ENCODE peak calls at places on chromosomes 5 and 9, in five cellular contexts. Z, N, G, F and S are unnamed samples.

GRCh38 chr5:125023673-125024072 is 277.2 kb upstream of the ZNF608 start:
- DNase-seq in F (peak; percentile 75), G (no peak), N (no peak), Z (no peak), S (peak; percentile 52)

GRCh38 chr9:20728493-20729220 is 44.6 kb downstream of the FOCAD start:
- DNase-seq in N (no peak), Z (peak; percentile 78), G (no peak), F (peak; percentile 45), S (peak; percentile 9)

GRCh38 chr5:92527311-92528078 is 1053.5 kb downstream of the NR2F1-AS1 start:
- DNase-seq in G (no peak), N (no peak), Z (peak; percentile 38), F (peak; percentile 73), S (peak; percentile 71)

GRCh38 chr9:3578786-3579185 is 53.0 kb upstream of the RFX3 start:
- DNase-seq in Z (peak; percentile 58), F (peak; percentile 87), N (no peak), G (no peak), S (peak; percentile 62)

GRCh38 chr5:63401434-63402046 is 560.7 kb downstream of the HTR1A start:
- DNase-seq in Z (peak; percentile 57), N (peak; percentile 8), G (peak; percentile 27), F (peak; percentile 46), S (peak; percentile 0)

GRCh38 chr5:528625-529511 is 4.6 kb upstream of the SLC9A3 start:
- DNase-seq in N (no peak), G (no peak), F (no peak), Z (no peak), S (no peak)

GRCh38 chr5:175129619-175130018 is 314.4 kb downstream of the DRD1 start:
- DNase-seq in F (no peak), G (no peak), Z (no peak), N (no peak), S (no peak)

GRCh38 chr9:33128570-33128969 is 38.6 kb downstream of the B4GALT1 start:
- DNase-seq in G (no peak), N (no peak), Z (no peak), F (no peak), S (no peak)

GRCh38 chr5:122924203-122924602 is 78.8 kb downstream of the SNX24 start:
- DNase-seq in F (peak; percentile 43), Z (peak; percentile 72), G (no peak), N (no peak), S (peak; percentile 6)

GRCh38 chr5:140833993-140834392 is at the start of gene PCDHA7:
- DNase-seq in Z (peak; percentile 24), F (peak; percentile 20), N (no peak), G (no peak), S (no peak)
- H3K4me3 ChIP-seq in Z (no peak within 1 kb of the TSS), F (no peak within 1 kb of the TSS), N (no peak within 1 kb of the TSS), G (no peak within 1 kb of the TSS), S (no peak within 1 kb of the TSS)

DNA sequence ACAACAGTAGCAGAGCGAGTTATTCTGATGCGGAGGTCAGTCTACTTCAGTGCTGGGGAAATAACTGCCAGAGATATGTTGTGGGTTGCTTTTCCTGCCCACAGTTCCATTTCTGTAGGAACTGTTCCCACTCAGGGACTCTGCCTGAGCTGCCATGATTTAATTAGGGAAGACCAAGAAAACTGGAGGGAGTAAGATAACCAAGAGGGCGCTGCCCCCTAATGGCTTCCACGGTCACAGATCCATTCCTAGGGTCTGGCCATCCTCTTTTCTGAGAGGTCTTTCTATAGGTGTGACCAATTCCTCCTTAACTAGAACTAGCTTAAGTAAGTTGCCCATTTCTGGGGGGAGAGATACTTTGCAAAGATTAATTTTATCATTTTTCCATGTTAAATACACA is 125.9 kb downstream of the APBA1 start:
- DNase-seq in F (peak; percentile 33), Z (peak; percentile 15), N (no peak), G (peak; percentile 53), S (peak; percentile 49)
- TF ChIP-seq CTCF in F (peak; percentile 52), Z (peak; percentile 47), N (no peak), G (peak; percentile 56), S (peak; percentile 55)

GRCh38 chr5:72302171-72302570 is 17.9 kb downstream of the MRPS27 start:
- DNase-seq in G (no peak), Z (no peak), F (no peak), N (no peak), S (no peak)

GRCh38 chr5:72301557-72301956 is 18.5 kb downstream of the MRPS27 start:
- DNase-seq in F (no peak), N (no peak), Z (no peak), G (no peak), S (no peak)

GRCh38 chr5:72296251-72296650 is 23.8 kb downstream of the MRPS27 start:
- DNase-seq in F (no peak), N (no peak), G (no peak), Z (no peak), S (no peak)

GRCh38 chr5:72298711-72299110 is 21.3 kb downstream of the MRPS27 start:
- DNase-seq in G (no peak), N (no peak), Z (no peak), F (no peak), S (no peak)

DNA sequence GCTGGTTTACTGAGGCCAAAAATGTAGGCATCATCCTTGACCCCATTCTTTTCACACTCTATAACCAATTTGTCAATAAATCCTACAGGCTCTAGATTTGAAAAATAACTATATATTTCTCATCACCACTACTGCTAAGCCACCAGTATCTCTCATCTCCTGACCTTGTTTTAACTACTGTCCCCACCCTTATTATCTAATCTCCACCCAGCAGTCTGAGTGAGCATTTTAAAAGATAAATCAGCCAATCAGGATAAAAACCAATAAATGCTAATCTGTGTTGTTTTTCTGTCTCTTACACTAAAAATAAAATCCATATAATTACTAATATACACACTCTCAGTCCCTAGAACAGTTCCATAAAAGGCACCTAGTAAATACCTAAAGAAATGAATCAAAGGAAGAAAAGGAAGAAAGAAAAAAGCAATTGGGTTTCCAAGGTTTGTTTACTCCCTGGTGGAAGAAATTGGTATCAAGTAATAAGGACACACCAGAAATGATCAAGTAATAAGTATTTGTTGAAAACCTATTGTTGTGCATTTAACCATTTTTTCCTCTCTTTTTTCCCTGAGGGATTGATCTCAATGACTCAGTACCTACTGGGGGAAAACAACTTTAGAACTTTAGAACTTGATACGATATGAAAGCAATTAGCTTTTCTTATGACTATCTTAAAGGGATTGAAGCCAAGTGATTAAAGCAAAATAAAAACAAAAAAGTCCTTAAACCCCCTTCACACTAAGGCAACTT is 19.3 kb downstream of the MRPS27 start:
- DNase-seq in G (no peak), N (no peak), F (peak; percentile 73), Z (peak; percentile 24), S (peak; percentile 21)
- H3K4me3 ChIP-seq in G (no peak overlapping the region), N (no peak overlapping the region), F (no peak overlapping the region), Z (no peak overlapping the region), S (no peak overlapping the region)

GRCh38 chr9:68574150-68574549 is 33.5 kb upstream of the TMEM252 start:
- DNase-seq in N (no peak), Z (no peak), G (no peak), F (no peak), S (no peak)
- TF ChIP-seq CTCF in N (peak; percentile 18), Z (peak; percentile 18), G (peak; percentile 30), F (peak; percentile 23), S (peak; percentile 4)

GRCh38 chr5:151017897-151018296 is 2.5 kb upstream of the GPX3 start:
- DNase-seq in G (no peak), F (no peak), Z (no peak), N (no peak), S (no peak)
- H3K4me3 ChIP-seq in G (no peak overlapping the region), F (no peak overlapping the region), Z (no peak overlapping the region), N (no peak overlapping the region), S (no peak overlapping the region)